ENCODE peak calls at places on chromosome 12, in four cellular contexts. One of them, this sample, is unnamed.

GRCh38 chr12:12600659-12601058 is 11.0 kb upstream of the CREBL2 start:
- DNase-seq in stimulated activated CD8-positive, alpha-beta memory T cell treated with anti-CD3 and anti-CD28 coated beads, Interleukin-12 subunit alpha, Interleukin-12 subunit beta, amount 100 ng/mL, for 4 hours: no peak
- DNase-seq in NCI-H1092 treated with DMSO at 0.1 percent for 48 hours: no peak
- DNase-seq in left cardiac atrium: peak
- DNase-seq in this sample: no peak

GRCh38 chr12:106753526-106753925 is 21.0 kb upstream of the RIC8B start:
- DNase-seq in stimulated activated CD8-positive, alpha-beta memory T cell treated with anti-CD3 and anti-CD28 coated beads, Interleukin-12 subunit alpha, Interleukin-12 subunit beta, amount 100 ng/mL, for 4 hours: peak
- DNase-seq in NCI-H1092 treated with DMSO at 0.1 percent for 48 hours: no peak
- DNase-seq in left cardiac atrium: no peak
- DNase-seq in this sample: no peak

GRCh38 chr12:16165506-16165905 is 112.0 kb downstream of the SLC15A5 start:
- DNase-seq in stimulated activated CD8-positive, alpha-beta memory T cell treated with anti-CD3 and anti-CD28 coated beads, Interleukin-12 subunit alpha, Interleukin-12 subunit beta, amount 100 ng/mL, for 4 hours: no peak
- DNase-seq in NCI-H1092 treated with DMSO at 0.1 percent for 48 hours: peak
- DNase-seq in left cardiac atrium: peak
- DNase-seq in this sample: no peak

GRCh38 chr12:6375269-6376078 is at the start of gene SCNN1A:
- DNase-seq in stimulated activated CD8-positive, alpha-beta memory T cell treated with anti-CD3 and anti-CD28 coated beads, Interleukin-12 subunit alpha, Interleukin-12 subunit beta, amount 100 ng/mL, for 4 hours: no peak
- DNase-seq in NCI-H1092 treated with DMSO at 0.1 percent for 48 hours: no peak
- DNase-seq in left cardiac atrium: peak
- DNase-seq in this sample: peak

GRCh38 chr12:120327593-120327992 is at the start of gene PLA2G1B:
- DNase-seq in stimulated activated CD8-positive, alpha-beta memory T cell treated with anti-CD3 and anti-CD28 coated beads, Interleukin-12 subunit alpha, Interleukin-12 subunit beta, amount 100 ng/mL, for 4 hours: no peak
- DNase-seq in NCI-H1092 treated with DMSO at 0.1 percent for 48 hours: no peak
- DNase-seq in left cardiac atrium: no peak
- DNase-seq in this sample: no peak

GRCh38 chr12:57631566-57632368 is 1.2 kb downstream of the B4GALNT1 start:
- DNase-seq in stimulated activated CD8-positive, alpha-beta memory T cell treated with anti-CD3 and anti-CD28 coated beads, Interleukin-12 subunit alpha, Interleukin-12 subunit beta, amount 100 ng/mL, for 4 hours: no peak
- DNase-seq in NCI-H1092 treated with DMSO at 0.1 percent for 48 hours: peak
- DNase-seq in left cardiac atrium: no peak
- DNase-seq in this sample: peak

GRCh38 chr12:13218641-13219040 is 22.1 kb downstream of the EMP1 start:
- DNase-seq in stimulated activated CD8-positive, alpha-beta memory T cell treated with anti-CD3 and anti-CD28 coated beads, Interleukin-12 subunit alpha, Interleukin-12 subunit beta, amount 100 ng/mL, for 4 hours: no peak
- DNase-seq in NCI-H1092 treated with DMSO at 0.1 percent for 48 hours: no peak
- DNase-seq in left cardiac atrium: no peak
- DNase-seq in this sample: no peak

GRCh38 chr12:128790221-128790620 is 33.5 kb downstream of the SLC15A4 start:
- DNase-seq in stimulated activated CD8-positive, alpha-beta memory T cell treated with anti-CD3 and anti-CD28 coated beads, Interleukin-12 subunit alpha, Interleukin-12 subunit beta, amount 100 ng/mL, for 4 hours: no peak
- DNase-seq in NCI-H1092 treated with DMSO at 0.1 percent for 48 hours: no peak
- DNase-seq in left cardiac atrium: no peak
- DNase-seq in this sample: no peak